ENCODE peak calls at places on chromosomes 1 and 21, in ten cellular contexts. J is HAP-1, Q is lower lobe of right lung, L is stomach, N is ovary, U is IMR-90, I is transverse colon, E is body of pancreas, O is cardiac muscle cell, Y is GM06990. T is an unnamed sample.

GRCh38 chr1:89274431-89274857 is 1.8 kb upstream of the GBP5 start:
- DNase-seq in J (no peak), Y (no peak), I (no peak), U (peak; percentile 8), N (peak; percentile 38), O (no peak), E (no peak), Q (no peak), L (no peak), T (no peak)

GRCh38 chr1:19481826-19482398 is 3.4 kb downstream of the CAPZB start:
- DNase-seq in J (no peak), I (no peak), Q (no peak), L (no peak), E (no peak), Y (no peak), O (no peak), N (no peak), U (no peak), T (no peak)

GRCh38 chr21:33286076-33286475 is 19.9 kb downstream of the IL10RB start:
- DNase-seq in L (no peak), I (no peak), Q (no peak), O (no peak), Y (no peak), E (no peak), U (no peak), N (no peak), J (no peak), T (no peak)

GRCh38 chr1:6183520-6183989 is 3.4 kb upstream of the CHD5 start:
- DNase-seq in O (no peak), J (peak; percentile 10), U (peak; percentile 20), I (no peak), Y (no peak), Q (no peak), L (no peak), E (no peak), N (no peak), T (no peak)

GRCh38 chr21:29526545-29526944 is 227.8 kb downstream of the BACH1 start:
- DNase-seq in N (no peak), I (no peak), E (no peak), Q (no peak), U (no peak), Y (no peak), O (no peak), J (no peak), L (no peak), T (no peak)

GRCh38 chr1:53246261-53247134 is 8.2 kb upstream of the MAGOH start:
- DNase-seq in U (peak; percentile 98), Q (no peak), E (no peak), O (no peak), J (no peak), N (no peak), L (no peak), Y (no peak), I (no peak), T (peak; percentile 91)

GRCh38 chr1:56922507-56922906 is 43.3 kb downstream of the C8B start:
- DNase-seq in O (no peak), Y (no peak), J (no peak), U (no peak), E (no peak), Q (no peak), I (no peak), L (no peak), N (no peak), T (no peak)

GRCh38 chr1:244113532-244114320 is 62.6 kb downstream of the ZBTB18 start:
- DNase-seq in U (peak; percentile 15), L (no peak), I (no peak), N (no peak), J (no peak), Y (no peak), O (no peak), Q (no peak), E (no peak), T (no peak)

GRCh38 chr1:153842006-153842471 is 66.8 kb downstream of the SLC27A3 start:
- DNase-seq in I (no peak), L (no peak), U (peak; percentile 12), N (no peak), J (no peak), Q (no peak), O (no peak), E (no peak), Y (peak; percentile 68), T (no peak)

GRCh38 chr1:23555225-23555801 is 4.0 kb downstream of the ID3 start:
- DNase-seq in J (no peak), N (no peak), Y (no peak), Q (no peak), U (peak; percentile 68), I (peak; percentile 41), L (no peak), O (peak; percentile 26), E (no peak), T (no peak)

GRCh38 chr1:3652538-3653285 is 396 bp downstream of the TP73 start:
- DNase-seq in N (peak; percentile 28), I (no peak), E (no peak), J (peak; percentile 49), L (no peak), Y (peak; percentile 58), O (no peak), Q (no peak), U (no peak), T (no peak)
- H3K4me3 ChIP-seq in N (peak overlapping the region; percentile 2), I (peak overlapping the region; percentile 35), E (no peak overlapping the region), J (peak overlapping the region; percentile 61), L (peak overlapping the region; percentile 75), Y (peak overlapping the region; percentile 79), O (peak overlapping the region; percentile 18), Q (peak overlapping the region; percentile 87), U (no peak overlapping the region), T (no peak overlapping the region)

GRCh38 chr1:47436979-47437517 is 796 bp upstream of the FOXD2 start:
- DNase-seq in L (no peak), I (no peak), U (peak; percentile 29), O (peak; percentile 41), N (no peak), E (no peak), Y (no peak), Q (no peak), J (no peak), T (no peak)

GRCh38 chr1:47436304-47436978 is 1.4 kb upstream of the FOXD2 start:
- DNase-seq in L (peak; percentile 80), Q (peak; percentile 83), N (peak; percentile 31), O (peak; percentile 80), U (peak; percentile 65), E (peak; percentile 70), Y (peak; percentile 87), J (peak; percentile 75), I (peak; percentile 90), T (peak; percentile 20)

GRCh38 chr1:47438321-47439150 is 692 bp downstream of the FOXD2 start:
- DNase-seq in O (no peak), U (no peak), E (no peak), L (no peak), Y (no peak), J (no peak), Q (peak; percentile 53), I (peak; percentile 41), N (no peak), T (no peak)

GRCh38 chr1:47439151-47440051 is 1.6 kb downstream of the FOXD2 start:
- DNase-seq in L (no peak), Y (no peak), E (no peak), J (no peak), O (no peak), I (no peak), N (no peak), Q (no peak), U (no peak), T (no peak)

GRCh38 chr1:47437518-47438320 is at the start of gene FOXD2:
- DNase-seq in L (peak; percentile 87), Y (peak; percentile 93), Q (peak; percentile 91), J (peak; percentile 87), N (peak; percentile 69), I (peak; percentile 94), U (peak; percentile 66), E (peak; percentile 84), O (peak; percentile 84), T (peak; percentile 24)
- H3K27me3 ChIP-seq in L (peaks cover 100% of the 10 kb centered on the region), Y (no peaks in the 10 kb centered on the region), Q (peaks cover 69% of the 10 kb centered on the region), J (no peaks in the 10 kb centered on the region), N (no peaks in the 10 kb centered on the region), I (peaks cover 92% of the 10 kb centered on the region), U (peaks cover 45% of the 10 kb centered on the region), E (peaks cover 8% of the 10 kb centered on the region), O (peaks cover 100% of the 10 kb centered on the region), T (peaks cover 36% of the 10 kb centered on the region)

DNA sequence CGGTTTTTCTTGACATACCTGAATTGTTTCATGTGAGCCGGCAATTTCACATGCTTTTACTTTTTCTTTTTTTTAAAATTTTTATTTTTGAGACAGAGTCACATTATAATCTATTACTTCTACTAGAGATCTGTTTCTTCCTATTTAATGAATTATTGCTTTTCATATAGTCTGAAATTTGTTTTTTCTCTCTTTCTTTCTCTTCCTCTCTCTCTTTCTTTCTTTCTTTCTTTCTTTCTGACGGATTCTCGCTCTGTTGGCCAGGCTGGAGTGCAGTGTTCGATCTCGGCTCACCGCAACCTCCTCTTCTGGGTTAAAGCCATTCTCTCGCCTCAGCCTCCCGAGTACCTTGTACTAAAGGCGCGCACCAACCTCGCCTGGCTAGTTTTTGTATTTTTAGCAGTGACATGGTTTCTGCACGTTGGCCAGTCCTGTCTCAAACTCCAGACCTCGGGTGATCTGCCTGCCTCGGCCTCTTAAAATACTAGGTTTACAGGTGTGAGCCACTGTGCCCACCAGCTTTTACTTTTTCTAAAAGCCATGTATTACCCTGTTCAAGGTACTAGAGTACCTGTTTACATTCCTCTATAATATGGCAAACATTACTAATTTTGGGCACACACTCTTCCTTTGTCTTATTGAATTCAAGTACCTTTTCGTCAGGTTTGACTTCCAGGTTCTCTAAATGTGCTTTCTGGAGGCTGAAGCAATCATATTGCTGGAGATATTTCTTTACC is 86.5 kb upstream of the RHOU start:
- DNase-seq in N (no peak), J (no peak), L (no peak), O (no peak), E (no peak), Q (no peak), Y (no peak), U (no peak), I (no peak), T (no peak)
- H3K4me3 ChIP-seq in N (peak overlapping the region; percentile 42), J (peak overlapping the region; percentile 46), L (no peak overlapping the region), O (peak overlapping the region; percentile 31), E (no peak overlapping the region), Q (no peak overlapping the region), Y (no peak overlapping the region), U (no peak overlapping the region), I (no peak overlapping the region), T (no peak overlapping the region)

GRCh38 chr21:45488839-45489479 is 53.3 kb downstream of the SLC19A1 start:
- DNase-seq in J (no peak), L (no peak), E (no peak), I (no peak), Q (no peak), N (no peak), O (no peak), U (no peak), Y (no peak), T (no peak)
- H3K27me3 ChIP-seq in J (no peaks in the 10 kb centered on the region), L (no peaks in the 10 kb centered on the region), E (no peaks in the 10 kb centered on the region), I (no peaks in the 10 kb centered on the region), Q (no peaks in the 10 kb centered on the region), N (no peaks in the 10 kb centered on the region), O (no peaks in the 10 kb centered on the region), U (no peaks in the 10 kb centered on the region), Y (no peaks in the 10 kb centered on the region), T (no peaks in the 10 kb centered on the region)

GRCh38 chr1:112462953-112463279 is 45.8 kb upstream of the WNT2B start:
- DNase-seq in L (no peak), J (no peak), Q (no peak), Y (no peak), I (no peak), N (no peak), U (no peak), E (no peak), O (no peak), T (no peak)
- H3K4me3 ChIP-seq in L (no peak overlapping the region), J (no peak overlapping the region), Q (no peak overlapping the region), Y (no peak overlapping the region), I (no peak overlapping the region), N (no peak overlapping the region), U (no peak overlapping the region), E (no peak overlapping the region), O (no peak overlapping the region), T (no peak overlapping the region)